ENCODE peak calls at places on chromosomes 3 and 15, in five cellular contexts. S, J, O, N and E are unnamed samples.

GRCh38 chr15:88604381-88604951 is 16.7 kb upstream of the AEN start:
- DNase-seq in S (no peak), J (no peak), O (no peak), N (no peak), E (no peak)

GRCh38 chr3:113231391-113231790 is 20.0 kb downstream of the BOC start:
- DNase-seq in S (peak), J (no peak), O (peak), N (no peak), E (no peak)

GRCh38 chr3:169984287-169984686 is 17.7 kb downstream of the SEC62 start:
- DNase-seq in S (no peak), J (no peak), O (no peak), N (no peak), E (no peak)

GRCh38 chr3:40201770-40202169 is 107.7 kb upstream of the EIF1B start:
- DNase-seq in S (no peak), J (no peak), O (no peak), N (no peak), E (no peak)

GRCh38 chr15:85840079-85840801 is 45.5 kb upstream of the KLHL25 start:
- DNase-seq in S (peak), J (peak), O (peak), N (peak), E (peak)

GRCh38 chr3:87287025-87287424 is 10.6 kb upstream of the POU1F1 start:
- DNase-seq in S (peak), J (no peak), O (peak), N (no peak), E (no peak)

GRCh38 chr3:48899298-48899697 is 616 bp upstream of the SLC25A20 start:
- DNase-seq in S (peak), J (no peak), O (no peak), N (no peak), E (no peak)

GRCh38 chr3:35932995-35933394 is 293.7 kb downstream of the ARPP21 start:
- DNase-seq in S (peak), J (no peak), O (peak), N (no peak), E (no peak)

GRCh38 chr3:151795276-151795675 is 18.6 kb upstream of the AADAC start:
- DNase-seq in S (peak), J (no peak), O (peak), N (no peak), E (no peak)

GRCh38 chr3:123757281-123757940 is 126.7 kb downstream of the MYLK start:
- DNase-seq in S (peak), J (no peak), O (no peak), N (no peak), E (no peak)

GRCh38 chr3:45912435-45912834 is 26.1 kb downstream of the CCR9 start:
- DNase-seq in S (no peak), J (no peak), O (no peak), N (no peak), E (no peak)

GRCh38 chr3:11718582-11719405 is 75.1 kb upstream of the VGLL4 start:
- DNase-seq in S (peak), J (no peak), O (peak), N (no peak), E (peak)

GRCh38 chr3:34842706-34843478 is 796.4 kb upstream of the ARPP21 start:
- DNase-seq in S (no peak), J (no peak), O (no peak), N (no peak), E (no peak)

GRCh38 chr15:94584833-94585244 is 353.5 kb downstream of the MCTP2 start:
- DNase-seq in S (no peak), J (no peak), O (no peak), N (no peak), E (no peak)

GRCh38 chr3:72633534-72633933 is 214.7 kb downstream of the SHQ1 start:
- DNase-seq in S (no peak), J (no peak), O (no peak), N (no peak), E (no peak)

GRCh38 chr3:45225465-45226205 is 452 bp downstream of the TMEM158 start:
- DNase-seq in S (peak), J (peak), O (no peak), N (no peak), E (peak)

GRCh38 chr3:20064796-20065564 is 24.7 kb downstream of the KAT2B start:
- DNase-seq in S (no peak), J (no peak), O (no peak), N (no peak), E (no peak)

GRCh38 chr3:117756580-117756979 is 1047.0 kb downstream of the TUSC7 start:
- DNase-seq in S (peak), J (no peak), O (peak), N (no peak), E (no peak)

GRCh38 chr3:171840484-171840830 is 2.7 kb upstream of the TMEM212 start:
- DNase-seq in S (no peak), J (no peak), O (no peak), N (no peak), E (no peak)

GRCh38 chr15:94199725-94200124 is 31.6 kb upstream of the MCTP2 start:
- DNase-seq in S (no peak), J (no peak), O (no peak), N (no peak), E (no peak)

GRCh38 chr15:50117628-50118027 is 1.4 kb downstream of the ATP8B4 start:
- DNase-seq in S (no peak), J (no peak), O (no peak), N (no peak), E (no peak)

GRCh38 chr3:13544293-13544831 is 4.6 kb upstream of the FBLN2 start:
- DNase-seq in S (peak), J (peak), O (peak), N (no peak), E (no peak)

GRCh38 chr3:128547368-128547987 is 54.5 kb upstream of the GATA2 start:
- DNase-seq in S (no peak), J (no peak), O (peak), N (no peak), E (no peak)

GRCh38 chr3:172939651-172940293 is 189.2 kb downstream of the ECT2 start:
- DNase-seq in S (no peak), J (no peak), O (no peak), N (no peak), E (no peak)

GRCh38 chr3:197354195-197355059 is 56.0 kb upstream of the DLG1 start:
- DNase-seq in S (peak), J (no peak), O (peak), N (no peak), E (no peak)

GRCh38 chr3:101813817-101814440 is 34.9 kb downstream of the NXPE3 start:
- DNase-seq in S (peak), J (no peak), O (peak), N (no peak), E (no peak)

GRCh38 chr15:76060098-76060989 is 559 bp downstream of the TMEM266 start:
- DNase-seq in S (no peak), J (no peak), O (no peak), N (no peak), E (no peak)

GRCh38 chr3:27723803-27724458 is 1.8 kb upstream of the EOMES start:
- DNase-seq in S (no peak), J (no peak), O (no peak), N (no peak), E (no peak)

GRCh38 chr3:85030052-85030451 is 71.3 kb downstream of the CADM2 start:
- DNase-seq in S (no peak), J (no peak), O (no peak), N (no peak), E (no peak)

GRCh38 chr15:88658972-88659931 is 20.4 kb downstream of the ISG20 start:
- DNase-seq in S (no peak), J (no peak), O (peak), N (no peak), E (no peak)

DNA sequence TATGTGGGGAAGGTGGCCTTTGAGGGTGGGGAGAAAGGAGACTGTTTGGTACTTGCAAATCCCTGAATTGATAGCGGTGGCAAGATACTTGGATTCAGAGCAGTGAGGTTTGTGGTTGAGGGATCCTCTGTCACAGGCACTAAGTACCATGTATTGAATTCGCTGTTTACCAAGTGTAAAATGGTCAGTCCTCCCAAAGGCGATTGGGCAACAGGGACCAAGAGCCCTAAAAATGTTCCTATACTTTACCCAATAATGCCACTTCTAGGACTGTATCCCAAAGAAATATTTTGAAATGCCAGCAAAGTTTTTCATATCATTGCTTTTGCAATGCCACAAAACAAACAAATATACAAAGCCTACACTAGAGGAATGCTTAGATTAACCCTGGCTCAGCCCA is 43.4 kb upstream of the MRPS22 start:
- DNase-seq in S (no peak), J (no peak), O (no peak), N (no peak), E (no peak)
- H3K9ac ChIP-seq in S (no peak), J (no peak), O (no peak), N (no peak), E (no peak)

GRCh38 chr3:160475153-160475552 is 25.6 kb upstream of the TRIM59 start:
- DNase-seq in S (no peak), J (no peak), O (no peak), N (no peak), E (no peak)
- H3K18ac ChIP-seq in S (no peak), J (no peak), O (peak), N (no peak), E (no peak)

DNA sequence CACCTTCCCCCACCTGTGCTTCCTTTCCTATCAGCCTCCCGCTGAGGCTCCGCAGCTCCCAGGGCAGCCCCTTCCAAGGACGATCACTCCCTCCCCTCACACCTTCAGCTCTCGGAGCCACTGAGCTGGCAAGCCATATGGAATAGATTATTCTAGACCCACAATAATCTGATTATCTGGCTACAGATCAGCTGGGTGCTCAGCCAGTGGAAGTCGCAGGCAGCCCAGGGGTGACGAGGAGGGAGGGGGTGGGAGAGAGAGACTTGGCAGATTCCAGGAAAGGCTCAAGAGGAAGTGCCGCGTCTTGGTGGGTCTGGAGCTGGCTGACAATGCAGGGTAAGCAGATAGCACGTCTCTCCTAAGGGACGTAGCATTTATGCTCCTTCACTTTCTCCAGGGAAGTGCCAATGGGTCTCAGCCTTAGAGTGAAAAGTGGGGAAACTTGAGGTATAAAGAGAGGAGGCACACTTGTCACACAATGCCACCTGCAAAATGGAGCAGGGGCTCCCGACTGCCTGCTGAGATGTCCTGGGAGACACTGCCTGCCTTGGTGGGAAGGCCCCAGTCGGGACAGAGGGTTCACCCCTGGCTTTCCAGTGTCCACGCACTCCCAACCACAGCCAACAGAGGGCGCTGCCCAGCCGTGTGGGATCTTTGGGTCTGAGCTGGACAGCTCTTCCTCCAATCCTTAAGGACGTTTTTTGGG is 9.4 kb upstream of the MESP1 start:
- DNase-seq in S (peak), J (peak), O (peak), N (peak), E (peak)
- H3K9ac ChIP-seq in S (peak), J (no peak), O (no peak), N (no peak), E (no peak)

DNA sequence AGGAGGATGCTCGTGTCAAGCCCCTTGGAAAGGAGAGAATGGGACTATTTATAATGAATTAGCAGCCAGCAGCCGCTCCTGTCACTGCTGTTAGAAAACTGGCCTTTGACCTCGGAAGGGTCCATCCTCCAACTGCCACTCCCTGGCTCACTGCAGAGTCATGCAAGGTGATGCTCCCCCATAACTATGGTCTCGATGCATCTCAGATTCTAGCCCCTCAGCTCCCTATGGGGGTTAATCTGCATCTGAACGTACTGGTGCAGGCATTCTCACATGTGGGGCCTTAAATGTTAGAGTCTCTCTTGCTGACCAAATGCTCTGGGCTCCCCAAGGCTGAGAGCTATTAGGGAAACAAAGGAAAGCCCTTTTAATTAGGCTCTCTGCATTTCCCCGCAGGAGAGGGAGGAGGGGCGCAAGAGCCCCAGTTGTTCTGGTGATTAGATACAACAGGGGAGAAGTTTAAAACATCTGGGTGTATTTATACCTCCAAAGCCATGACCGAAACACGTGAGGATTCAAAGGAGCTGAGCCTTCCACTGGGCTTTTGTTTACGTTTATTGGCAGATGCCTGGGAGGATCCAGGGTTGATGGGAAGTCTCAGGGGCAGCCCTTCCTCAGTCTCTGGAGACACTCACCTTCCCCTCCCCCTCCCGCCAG is 182.5 kb downstream of the OPA1 start:
- DNase-seq in S (no peak), J (peak), O (no peak), N (peak), E (peak)
- H3K18ac ChIP-seq in S (no peak), J (no peak), O (no peak), N (peak), E (no peak)